ENCODE peak calls at places on chromosome 12, in five cellular contexts. X, Q, T, E and L are unnamed samples.

GRCh38 chr12:58030566-58031279 is 89.4 kb downstream of the ATP23 start:
- DNase-seq in X (no peak), Q (peak; percentile 76), T (peak; percentile 20), E (no peak), L (no peak)

GRCh38 chr12:49633703-49634311 is 10.4 kb downstream of the PRPF40B start:
- DNase-seq in X (no peak), Q (no peak), T (no peak), E (no peak), L (no peak)

GRCh38 chr12:45938566-45938965 is 51.8 kb downstream of the SCAF11 start:
- DNase-seq in X (no peak), Q (no peak), T (no peak), E (no peak), L (no peak)

GRCh38 chr12:87120440-87120839 is 864.2 kb upstream of the MGAT4C start:
- DNase-seq in X (no peak), Q (no peak), T (peak; percentile 37), E (no peak), L (no peak)

GRCh38 chr12:71694099-71694820 is 8.4 kb downstream of the TMEM19 start:
- DNase-seq in X (no peak), Q (no peak), T (no peak), E (no peak), L (no peak)

GRCh38 chr12:132723764-132724140 is 13.1 kb downstream of the PGAM5 start:
- DNase-seq in X (no peak), Q (no peak), T (peak; percentile 73), E (no peak), L (no peak)

GRCh38 chr12:53115112-53115890 is 12.0 kb downstream of the SOAT2 start:
- DNase-seq in X (no peak), Q (no peak), T (no peak), E (peak; percentile 68), L (no peak)

GRCh38 chr12:118714051-118714460 is 267.3 kb upstream of the SRRM4 start:
- DNase-seq in X (no peak), Q (no peak), T (no peak), E (no peak), L (no peak)

GRCh38 chr12:30830751-30831150 is 76.0 kb upstream of the CAPRIN2 start:
- DNase-seq in X (no peak), Q (no peak), T (no peak), E (no peak), L (no peak)

GRCh38 chr12:3680919-3681594 is 71.9 kb downstream of the CRACR2A start:
- DNase-seq in X (no peak), Q (no peak), T (peak; percentile 69), E (peak; percentile 82), L (no peak)

GRCh38 chr12:116266220-116266619 is 11.3 kb downstream of the MED13L start:
- DNase-seq in X (no peak), Q (no peak), T (no peak), E (no peak), L (no peak)

GRCh38 chr12:91098942-91099341 is 12.4 kb downstream of the LUM start:
- DNase-seq in X (no peak), Q (peak; percentile 73), T (peak; percentile 96), E (no peak), L (no peak)

GRCh38 chr12:1830981-1831930 is 10.9 kb downstream of the LRTM2 start:
- DNase-seq in X (no peak), Q (peak; percentile 32), T (peak; percentile 74), E (no peak), L (peak; percentile 92)